ENCODE peak calls at places on chromosomes 6 and 20, in eight cellular contexts. K, H, C, V, I, B, U and S are unnamed samples.

GRCh38 chr6:10613693-10614092 is 80.7 kb downstream of the C6orf52 start:
- DNase-seq in B (no peak), C (no peak), V (no peak), U (no peak), I (no peak), H (no peak), K (no peak), S (no peak)

GRCh38 chr20:49603209-49603627 is 35.3 kb upstream of the PTGIS start:
- DNase-seq in V (peak; percentile 69), B (no peak), H (peak; percentile 41), K (no peak), I (no peak), C (no peak), U (no peak), S (no peak)

GRCh38 chr20:19784511-19785172 is 26.6 kb downstream of the RIN2 start:
- DNase-seq in C (peak; percentile 49), I (no peak), U (no peak), V (peak; percentile 56), H (peak; percentile 25), B (peak; percentile 29), K (peak; percentile 31), S (peak; percentile 75)

GRCh38 chr6:129454482-129454881 is 255.5 kb downstream of the ARHGAP18 start:
- DNase-seq in I (no peak), B (no peak), C (no peak), H (no peak), V (no peak), K (no peak), U (no peak), S (no peak)

GRCh38 chr6:125598422-125598821 is 151.0 kb upstream of the HEY2 start:
- DNase-seq in V (peak; percentile 22), H (peak; percentile 24), C (peak; percentile 88), I (peak; percentile 15), B (no peak), K (peak; percentile 39), U (no peak), S (peak; percentile 66)

GRCh38 chr6:165118736-165119135 is 190.7 kb downstream of the C6orf118 start:
- DNase-seq in H (no peak), K (no peak), C (no peak), B (no peak), U (no peak), V (no peak), I (no peak), S (no peak)

GRCh38 chr6:159723259-159723658 is 4.0 kb upstream of the WTAP start:
- DNase-seq in I (no peak), V (no peak), H (no peak), U (no peak), B (no peak), K (no peak), C (no peak), S (no peak)

GRCh38 chr6:11021714-11022113 is 22.4 kb downstream of the ELOVL2 start:
- DNase-seq in B (no peak), U (no peak), H (no peak), V (no peak), K (no peak), C (no peak), I (no peak), S (no peak)

GRCh38 chr20:1108437-1108920 is 9.9 kb upstream of the PSMF1 start:
- DNase-seq in U (peak; percentile 17), B (no peak), K (peak; percentile 43), V (peak; percentile 72), H (peak; percentile 41), I (peak; percentile 33), C (peak; percentile 54), S (no peak)

GRCh38 chr20:62048346-62048761 is 17.3 kb downstream of the TAF4 start:
- DNase-seq in V (no peak), C (no peak), K (no peak), I (no peak), U (no peak), H (no peak), B (no peak), S (no peak)

GRCh38 chr6:71478834-71479541 is 190.4 kb downstream of the OGFRL1 start:
- DNase-seq in U (no peak), C (no peak), V (no peak), B (no peak), H (no peak), K (no peak), I (no peak), S (no peak)

GRCh38 chr6:55174211-55175013 is at the start of gene HCRTR2:
- DNase-seq in K (no peak), V (peak; percentile 29), B (no peak), I (no peak), C (no peak), U (no peak), H (no peak), S (no peak)

GRCh38 chr6:52019851-52020250 is 67.6 kb downstream of the PKHD1 start:
- DNase-seq in I (no peak), U (no peak), B (no peak), V (no peak), H (no peak), C (no peak), K (no peak), S (no peak)

GRCh38 chr6:52024451-52025068 is 62.9 kb downstream of the PKHD1 start:
- DNase-seq in V (no peak), I (no peak), K (no peak), H (no peak), B (no peak), U (no peak), C (no peak), S (no peak)

GRCh38 chr6:52019092-52019491 is 68.3 kb downstream of the PKHD1 start:
- DNase-seq in K (no peak), I (no peak), U (no peak), C (no peak), V (no peak), B (no peak), H (no peak), S (no peak)

GRCh38 chr6:52022675-52023074 is 64.7 kb downstream of the PKHD1 start:
- DNase-seq in U (no peak), V (peak; percentile 28), K (no peak), H (no peak), C (no peak), B (no peak), I (no peak), S (no peak)

GRCh38 chr6:52020961-52021570 is 66.3 kb downstream of the PKHD1 start:
- DNase-seq in U (no peak), V (no peak), K (no peak), H (no peak), I (no peak), B (no peak), C (no peak), S (no peak)
- TF ChIP-seq CTCF in U (peak; percentile 92), V (peak; percentile 95), K (peak; percentile 81), H (peak; percentile 55), I (peak; percentile 57), B (peak; percentile 41), C (peak; percentile 75), S (peak; percentile 84)

DNA sequence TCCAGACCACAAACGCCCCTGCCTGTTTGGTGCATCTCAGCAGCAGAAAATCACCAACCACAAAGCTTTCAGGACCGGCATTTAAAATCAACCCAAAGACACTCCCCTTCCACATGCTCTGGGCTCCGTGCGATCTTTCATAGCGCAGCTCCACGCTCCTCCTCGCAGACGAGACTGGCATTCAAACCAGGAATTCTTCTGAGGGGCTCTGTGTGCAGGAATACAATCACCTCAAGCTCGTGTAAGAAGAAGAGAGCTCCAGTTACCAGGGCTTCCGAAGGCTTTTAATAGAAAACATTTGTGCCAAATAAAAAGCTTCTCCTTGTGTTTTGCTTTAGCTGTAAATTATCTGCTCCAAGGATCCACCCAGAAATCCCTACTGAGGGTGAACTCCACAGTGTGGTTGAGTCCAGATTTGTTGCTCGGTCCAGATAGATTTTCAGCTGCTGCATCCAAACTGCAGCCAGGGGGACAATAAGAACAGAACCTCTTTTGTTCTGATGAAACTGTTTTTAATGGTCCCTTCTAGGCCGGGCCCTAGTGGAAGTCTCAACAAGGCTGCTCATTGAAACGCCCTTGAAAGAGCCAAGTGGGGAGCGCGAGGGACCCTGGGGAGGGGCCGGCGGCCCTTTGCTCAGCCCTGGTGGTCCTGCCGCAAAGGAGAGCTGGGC is 16.4 kb upstream of the BMP7 start:
- DNase-seq in I (no peak), K (no peak), C (no peak), V (no peak), U (no peak), B (no peak), H (no peak), S (no peak)
- TF ChIP-seq CTCF in I (no peak), K (no peak), C (no peak), V (no peak), U (no peak), B (no peak), H (no peak), S (no peak)

DNA sequence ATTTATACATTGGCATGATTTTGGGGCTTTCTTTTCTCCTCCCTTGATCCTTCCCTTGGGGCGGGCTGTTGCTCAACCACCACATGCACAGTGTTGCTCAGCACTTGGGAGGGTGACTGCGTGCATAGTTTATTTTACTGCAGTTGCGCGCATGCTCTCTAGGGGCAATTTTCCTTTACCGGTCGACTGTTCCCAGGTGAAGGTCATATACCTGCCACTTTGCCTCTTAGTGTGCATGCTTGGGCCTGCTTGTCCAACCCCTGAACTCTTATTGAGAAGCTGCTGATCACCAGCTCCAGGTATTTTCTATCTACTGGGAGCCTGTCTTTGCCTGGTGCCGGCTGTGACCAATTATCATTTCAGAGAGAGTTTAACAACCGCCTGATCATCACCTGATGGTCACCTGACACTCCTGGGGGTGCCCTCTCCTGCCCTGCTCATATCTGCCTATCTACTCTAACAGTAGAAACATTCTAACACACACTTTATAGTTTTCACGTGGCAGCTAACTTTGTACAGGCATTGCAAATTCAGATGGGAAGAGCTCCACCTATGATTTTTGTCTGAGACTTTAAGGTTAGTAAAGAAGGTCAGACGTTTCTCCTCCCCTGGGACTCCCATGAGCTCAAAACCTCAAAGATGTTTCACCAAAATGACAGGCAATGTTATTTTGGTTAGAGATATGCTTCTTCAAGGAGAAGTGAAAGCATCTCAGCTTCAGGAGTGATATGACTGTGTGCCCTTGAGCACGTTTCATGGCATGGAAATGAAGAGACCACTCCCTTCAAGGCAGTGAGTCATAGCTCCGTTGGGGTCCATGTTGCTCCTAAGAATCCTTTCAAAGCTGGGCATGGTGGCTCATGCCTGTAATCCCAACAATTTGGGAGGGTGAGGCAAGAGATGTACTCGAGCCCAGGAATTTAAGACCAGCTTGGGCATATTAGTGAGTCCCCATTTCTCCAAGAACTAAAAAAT is 227.5 kb upstream of the MYLIP start:
- DNase-seq in C (peak; percentile 48), I (no peak), K (no peak), U (no peak), H (no peak), B (peak; percentile 97), V (no peak), S (no peak)
- TF ChIP-seq CTCF in C (no peak), I (no peak), K (no peak), U (no peak), H (no peak), B (peak; percentile 28), V (no peak), S (no peak)

DNA sequence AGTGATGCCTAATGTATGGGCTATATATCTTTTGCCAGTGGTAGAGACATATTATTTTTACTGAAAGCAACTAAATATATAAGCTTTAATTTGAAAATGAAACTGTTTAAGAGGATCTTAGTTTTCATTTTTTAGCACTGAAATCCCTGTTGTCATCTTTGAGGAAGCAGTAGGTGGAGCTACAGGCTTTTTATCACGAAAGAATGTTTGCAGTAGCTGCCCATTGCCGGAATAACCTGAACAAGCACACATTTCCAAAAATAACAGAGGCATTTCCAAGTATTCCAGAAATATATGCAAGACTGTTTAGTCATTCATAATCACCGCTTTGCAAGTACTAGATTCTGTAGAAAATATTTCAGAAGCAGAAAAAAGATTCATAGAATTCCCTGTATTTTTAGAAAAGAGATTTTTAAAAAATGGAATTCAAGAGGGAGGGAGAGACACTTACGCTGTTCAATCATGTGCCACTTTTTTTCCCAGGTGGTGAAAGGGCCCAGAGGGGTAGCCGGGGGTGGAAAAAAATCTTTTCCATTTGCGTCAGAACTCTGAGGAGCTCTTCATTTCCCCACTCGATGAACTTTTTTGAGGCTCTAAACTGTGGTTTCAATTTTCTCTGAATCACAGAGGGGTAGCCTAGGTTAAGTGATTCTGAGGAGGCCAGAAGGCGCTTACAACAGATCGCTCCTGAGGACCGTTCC is 142.5 kb upstream of the FERMT1 start:
- DNase-seq in H (peak; percentile 6), C (no peak), B (peak; percentile 1), K (no peak), U (no peak), I (no peak), V (no peak), S (no peak)
- TF ChIP-seq CTCF in H (no peak), C (peak; percentile 44), B (no peak), K (peak; percentile 58), U (no peak), I (peak; percentile 26), V (no peak), S (peak; percentile 34)